ENCODE peak calls at places on chromosomes 6 and 20, in seven cellular contexts. One of them, this sample, is unnamed.

GRCh38 chr20:64234291-64234791 is 21.2 kb upstream of the PCMTD2 start:
- DNase-seq in tibial nerve: no peak
- DNase-seq in WERI-Rb-1: no peak
- DNase-seq in heart left ventricle: no peak
- DNase-seq in GM13976: no peak
- DNase-seq in lung: no peak
- DNase-seq in A549: no peak
- DNase-seq in this sample: no peak

GRCh38 chr20:62606551-62607201 is 35.6 kb upstream of the SLCO4A1 start:
- DNase-seq in heart left ventricle: peak
- DNase-seq in A549: no peak
- DNase-seq in WERI-Rb-1: no peak
- DNase-seq in GM13976: no peak
- DNase-seq in lung: no peak
- DNase-seq in tibial nerve: peak
- DNase-seq in this sample: no peak

GRCh38 chr20:62815066-62815991 is 1.5 kb upstream of the COL9A3 start:
- DNase-seq in tibial nerve: no peak
- DNase-seq in WERI-Rb-1: no peak
- DNase-seq in heart left ventricle: no peak
- DNase-seq in GM13976: no peak
- DNase-seq in A549: no peak
- DNase-seq in lung: no peak
- DNase-seq in this sample: no peak

GRCh38 chr6:7152467-7152866 is 44.7 kb downstream of the RREB1 start:
- DNase-seq in A549: no peak
- DNase-seq in WERI-Rb-1: no peak
- DNase-seq in GM13976: no peak
- DNase-seq in tibial nerve: no peak
- DNase-seq in heart left ventricle: no peak
- DNase-seq in lung: no peak
- DNase-seq in this sample: no peak

GRCh38 chr20:24721891-24722530 is 227.1 kb upstream of the CST7 start:
- DNase-seq in GM13976: no peak
- DNase-seq in heart left ventricle: no peak
- DNase-seq in lung: peak
- DNase-seq in A549: no peak
- DNase-seq in WERI-Rb-1: peak
- DNase-seq in tibial nerve: no peak
- DNase-seq in this sample: no peak

GRCh38 chr6:27604986-27605385 is 132.1 kb upstream of the ZNF184 start:
- DNase-seq in heart left ventricle: no peak
- DNase-seq in GM13976: peak
- DNase-seq in WERI-Rb-1: no peak
- DNase-seq in A549: no peak
- DNase-seq in lung: no peak
- DNase-seq in tibial nerve: no peak
- DNase-seq in this sample: no peak

GRCh38 chr6:124233221-124233620 is 429.6 kb downstream of the NKAIN2 start:
- DNase-seq in lung: no peak
- DNase-seq in A549: no peak
- DNase-seq in GM13976: no peak
- DNase-seq in tibial nerve: no peak
- DNase-seq in heart left ventricle: no peak
- DNase-seq in WERI-Rb-1: no peak
- DNase-seq in this sample: no peak

GRCh38 chr6:2853766-2854393 is 12.2 kb upstream of the SERPINB1 start:
- DNase-seq in tibial nerve: peak
- DNase-seq in WERI-Rb-1: no peak
- DNase-seq in GM13976: peak
- DNase-seq in lung: no peak
- DNase-seq in A549: no peak
- DNase-seq in heart left ventricle: no peak
- DNase-seq in this sample: no peak

GRCh38 chr20:37543828-37544227 is 16.2 kb upstream of the BLCAP start:
- DNase-seq in A549: peak
- DNase-seq in lung: no peak
- DNase-seq in heart left ventricle: no peak
- DNase-seq in GM13976: no peak
- DNase-seq in tibial nerve: no peak
- DNase-seq in WERI-Rb-1: peak
- DNase-seq in this sample: no peak

GRCh38 chr6:1485678-1486077 is 96.3 kb downstream of the FOXF2 start:
- DNase-seq in tibial nerve: no peak
- DNase-seq in GM13976: no peak
- DNase-seq in lung: no peak
- DNase-seq in heart left ventricle: no peak
- DNase-seq in A549: peak
- DNase-seq in WERI-Rb-1: no peak
- DNase-seq in this sample: no peak

GRCh38 chr6:117919775-117920492 is 12.9 kb downstream of the SLC35F1 start:
- DNase-seq in tibial nerve: no peak
- DNase-seq in lung: no peak
- DNase-seq in WERI-Rb-1: peak
- DNase-seq in A549: no peak
- DNase-seq in GM13976: no peak
- DNase-seq in heart left ventricle: peak
- DNase-seq in this sample: peak

GRCh38 chr6:34475167-34476047 is 9.5 kb downstream of the PACSIN1 start:
- DNase-seq in lung: no peak
- DNase-seq in A549: no peak
- DNase-seq in heart left ventricle: no peak
- DNase-seq in tibial nerve: no peak
- DNase-seq in WERI-Rb-1: peak
- DNase-seq in GM13976: no peak
- DNase-seq in this sample: no peak

GRCh38 chr6:105981888-105982358 is 104.2 kb upstream of the PRDM1 start:
- DNase-seq in GM13976: no peak
- DNase-seq in heart left ventricle: no peak
- DNase-seq in A549: no peak
- DNase-seq in tibial nerve: no peak
- DNase-seq in lung: no peak
- DNase-seq in WERI-Rb-1: no peak
- DNase-seq in this sample: no peak

GRCh38 chr6:139944131-139944530 is 569.7 kb upstream of the CITED2 start:
- DNase-seq in tibial nerve: no peak
- DNase-seq in A549: no peak
- DNase-seq in lung: no peak
- DNase-seq in heart left ventricle: no peak
- DNase-seq in WERI-Rb-1: no peak
- DNase-seq in GM13976: no peak
- DNase-seq in this sample: no peak

GRCh38 chr6:5260661-5261544 is at the start of the genes FARS2 and LYRM4:
- DNase-seq in tibial nerve: peak
- DNase-seq in heart left ventricle: peak
- DNase-seq in lung: peak
- DNase-seq in GM13976: peak
- DNase-seq in A549: peak
- DNase-seq in WERI-Rb-1: peak
- DNase-seq in this sample: peak
- TF ChIP-seq CTCF in tibial nerve: peak
- TF ChIP-seq CTCF in heart left ventricle: no peak
- TF ChIP-seq CTCF in lung: no peak
- TF ChIP-seq CTCF in GM13976: peak
- TF ChIP-seq CTCF in A549: no peak
- TF ChIP-seq CTCF in WERI-Rb-1: no peak
- TF ChIP-seq CTCF in this sample: no peak

DNA sequence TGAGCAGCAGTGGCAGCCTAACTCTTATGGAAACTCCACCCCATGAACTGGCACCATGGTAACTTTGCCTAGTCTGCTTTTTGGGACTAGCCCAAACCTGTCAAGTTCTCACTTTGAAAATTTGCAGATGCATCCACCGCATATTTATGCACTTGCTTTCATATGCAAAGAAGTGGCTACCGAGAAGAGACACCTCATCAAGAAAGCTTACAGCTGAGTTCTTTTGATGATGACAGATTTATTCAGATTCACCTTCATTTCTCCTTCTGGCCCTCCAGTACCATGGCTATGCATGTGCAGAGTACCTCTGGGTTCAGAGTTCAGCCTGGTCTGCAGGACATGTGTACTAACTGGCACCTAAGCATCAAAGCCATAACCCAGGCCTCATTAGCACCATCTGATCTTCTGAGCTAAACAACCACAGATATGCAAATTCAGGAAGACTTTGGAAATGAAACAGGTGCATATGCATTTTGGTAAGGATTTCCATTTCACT is 154.3 kb upstream of the TENT5A start:
- DNase-seq in lung: no peak
- DNase-seq in A549: no peak
- DNase-seq in GM13976: no peak
- DNase-seq in WERI-Rb-1: no peak
- DNase-seq in tibial nerve: no peak
- DNase-seq in heart left ventricle: no peak
- DNase-seq in this sample: no peak
- TF ChIP-seq CTCF in lung: no peak
- TF ChIP-seq CTCF in A549: no peak
- TF ChIP-seq CTCF in GM13976: no peak
- TF ChIP-seq CTCF in WERI-Rb-1: no peak
- TF ChIP-seq CTCF in tibial nerve: no peak
- TF ChIP-seq CTCF in heart left ventricle: no peak
- TF ChIP-seq CTCF in this sample: no peak

GRCh38 chr6:41651246-41651961 is 13.1 kb downstream of the MDFI start:
- DNase-seq in GM13976: no peak
- DNase-seq in WERI-Rb-1: no peak
- DNase-seq in heart left ventricle: no peak
- DNase-seq in lung: no peak
- DNase-seq in tibial nerve: no peak
- DNase-seq in A549: no peak
- DNase-seq in this sample: no peak

GRCh38 chr6:41653642-41654432 is 15.6 kb downstream of the MDFI start:
- DNase-seq in heart left ventricle: no peak
- DNase-seq in GM13976: no peak
- DNase-seq in A549: no peak
- DNase-seq in tibial nerve: no peak
- DNase-seq in WERI-Rb-1: no peak
- DNase-seq in lung: no peak
- DNase-seq in this sample: no peak

GRCh38 chr6:41651962-41652657 is 13.8 kb downstream of the MDFI start:
- DNase-seq in WERI-Rb-1: no peak
- DNase-seq in lung: no peak
- DNase-seq in GM13976: no peak
- DNase-seq in heart left ventricle: no peak
- DNase-seq in A549: no peak
- DNase-seq in tibial nerve: no peak
- DNase-seq in this sample: no peak

GRCh38 chr6:41654433-41655020 is 16.3 kb downstream of the MDFI start:
- DNase-seq in lung: no peak
- DNase-seq in A549: no peak
- DNase-seq in tibial nerve: no peak
- DNase-seq in heart left ventricle: no peak
- DNase-seq in WERI-Rb-1: no peak
- DNase-seq in GM13976: no peak
- DNase-seq in this sample: no peak

DNA sequence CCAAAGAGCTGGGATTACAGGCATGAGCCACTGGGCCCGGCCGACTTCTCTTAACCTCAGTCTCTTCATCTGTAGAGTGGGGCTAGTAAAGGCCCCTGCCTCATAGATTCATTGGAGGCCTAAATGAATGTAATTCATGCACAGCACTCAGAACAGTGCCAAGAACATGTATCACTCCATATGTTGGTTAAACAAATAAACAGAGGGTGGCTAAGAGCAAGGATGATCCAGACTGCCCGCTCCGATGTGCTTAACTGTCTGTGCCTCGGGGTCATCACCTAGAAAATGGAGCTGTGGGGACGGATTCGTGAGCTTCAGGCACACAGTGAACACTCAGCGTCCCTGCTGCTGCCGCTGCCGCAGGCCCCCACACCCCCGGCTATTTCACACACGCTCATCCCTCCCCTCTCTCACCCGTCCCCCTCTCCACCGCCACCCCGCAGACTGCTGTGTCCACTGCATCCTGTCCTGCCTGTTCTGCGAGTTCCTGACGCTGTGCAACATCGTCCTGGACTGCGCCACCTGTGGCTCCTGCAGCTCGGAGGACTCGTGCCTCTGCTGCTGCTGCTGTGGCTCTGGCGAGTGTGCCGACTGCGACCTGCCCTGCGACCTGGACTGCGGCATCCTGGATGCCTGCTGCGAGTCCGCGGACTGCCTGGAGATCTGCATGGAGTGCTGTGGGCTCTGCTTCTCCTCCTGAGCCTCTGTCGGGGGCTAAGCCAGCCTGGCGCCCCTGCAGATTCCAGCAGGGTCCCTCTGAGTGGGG is 14.8 kb downstream of the MDFI start:
- DNase-seq in tibial nerve: no peak
- DNase-seq in A549: no peak
- DNase-seq in heart left ventricle: no peak
- DNase-seq in WERI-Rb-1: no peak
- DNase-seq in GM13976: no peak
- DNase-seq in lung: no peak
- DNase-seq in this sample: no peak
- TF ChIP-seq CTCF in tibial nerve: no peak
- TF ChIP-seq CTCF in A549: no peak
- TF ChIP-seq CTCF in heart left ventricle: no peak
- TF ChIP-seq CTCF in WERI-Rb-1: no peak
- TF ChIP-seq CTCF in GM13976: no peak
- TF ChIP-seq CTCF in lung: no peak
- TF ChIP-seq CTCF in this sample: no peak

GRCh38 chr6:150324044-150324443 is 44.8 kb upstream of the IYD start:
- DNase-seq in tibial nerve: no peak
- DNase-seq in heart left ventricle: no peak
- DNase-seq in A549: no peak
- DNase-seq in lung: no peak
- DNase-seq in WERI-Rb-1: no peak
- DNase-seq in GM13976: no peak
- DNase-seq in this sample: no peak
- TF ChIP-seq CTCF in tibial nerve: no peak
- TF ChIP-seq CTCF in heart left ventricle: no peak
- TF ChIP-seq CTCF in A549: no peak
- TF ChIP-seq CTCF in lung: no peak
- TF ChIP-seq CTCF in WERI-Rb-1: no peak
- TF ChIP-seq CTCF in GM13976: no peak
- TF ChIP-seq CTCF in this sample: no peak

GRCh38 chr6:154613137-154613676 is 102.7 kb upstream of the CNKSR3 start:
- DNase-seq in A549: no peak
- DNase-seq in lung: no peak
- DNase-seq in tibial nerve: no peak
- DNase-seq in heart left ventricle: no peak
- DNase-seq in GM13976: no peak
- DNase-seq in WERI-Rb-1: no peak
- DNase-seq in this sample: no peak
- TF ChIP-seq CTCF in A549: no peak
- TF ChIP-seq CTCF in lung: no peak
- TF ChIP-seq CTCF in tibial nerve: no peak
- TF ChIP-seq CTCF in heart left ventricle: no peak
- TF ChIP-seq CTCF in GM13976: no peak
- TF ChIP-seq CTCF in WERI-Rb-1: no peak
- TF ChIP-seq CTCF in this sample: no peak